ENCODE peak calls at places on chromosomes 3 and 15, in seven cellular contexts. B is cardiac muscle cell; U is right cardiac atrium; T is mesenchymal stem cell; W is CD8-positive, alpha-beta memory T cell; G is breast epithelium; M is heart left ventricle. I is an unnamed sample.

GRCh38 chr15:34490421-34491193 is 53.0 kb upstream of the GOLGA8A start:
- DNase-seq in M (no peak), T (peak; percentile 8), W (no peak), G (no peak), B (no peak), U (peak; percentile 42), I (no peak)

GRCh38 chr3:168847293-168847883 is 751.7 kb upstream of the GOLIM4 start:
- DNase-seq in B (peak; percentile 52), U (no peak), W (no peak), T (peak; percentile 47), M (no peak), G (no peak), I (peak; percentile 83)

GRCh38 chr3:170835346-170835745 is 34.6 kb downstream of the RPL22L1 start:
- DNase-seq in T (peak; percentile 21), G (no peak), M (no peak), W (no peak), B (no peak), U (no peak), I (no peak)

GRCh38 chr15:72902245-72902928 is 118.8 kb upstream of the ADPGK start:
- DNase-seq in U (peak; percentile 92), G (peak; percentile 20), B (peak; percentile 92), W (no peak), T (peak; percentile 92), M (peak; percentile 86), I (peak; percentile 1)

GRCh38 chr3:160200328-160200727 is 24.9 kb upstream of the C3orf80 start:
- DNase-seq in M (no peak), T (no peak), G (no peak), B (peak; percentile 50), U (no peak), W (no peak), I (no peak)

GRCh38 chr3:15331606-15332404 is 581 bp downstream of the SH3BP5 start:
- DNase-seq in B (no peak), W (peak; percentile 40), U (peak; percentile 77), T (peak; percentile 42), M (peak; percentile 72), G (no peak), I (peak; percentile 63)

GRCh38 chr15:90813796-90814192 is 54.6 kb upstream of the FURIN start:
- DNase-seq in B (no peak), T (no peak), G (no peak), M (no peak), U (no peak), W (no peak), I (no peak)

GRCh38 chr15:60721706-60722105 is 242.8 kb upstream of the ICE2 start:
- DNase-seq in B (peak; percentile 8), G (no peak), M (no peak), T (peak; percentile 91), U (no peak), W (no peak), I (peak; percentile 77)

GRCh38 chr15:58426501-58426900 is 5.3 kb upstream of the LIPC start:
- DNase-seq in T (no peak), U (no peak), G (no peak), W (no peak), M (no peak), B (no peak), I (no peak)

GRCh38 chr3:53161820-53162671 is 1.0 kb downstream of the PRKCD start:
- DNase-seq in U (peak; percentile 79), M (no peak), W (peak; percentile 36), B (peak; percentile 18), T (peak; percentile 59), G (no peak), I (peak; percentile 65)

GRCh38 chr15:74376825-74377581 is 9.6 kb upstream of the CYP11A1 start:
- DNase-seq in B (no peak), T (no peak), G (no peak), W (no peak), U (no peak), M (peak; percentile 66), I (no peak)

GRCh38 chr3:61809879-61810278 is 248.5 kb downstream of the PTPRG start:
- DNase-seq in B (peak; percentile 59), T (no peak), W (no peak), U (peak; percentile 74), M (no peak), G (no peak), I (no peak)
- H3K4me1 ChIP-seq in B (peaks cover 70% of the 10 kb centered on the region), T (no peaks in the 10 kb centered on the region), W (no peaks in the 10 kb centered on the region), U (peaks cover 14% of the 10 kb centered on the region), M (peaks cover 88% of the 10 kb centered on the region), G (no peaks in the 10 kb centered on the region), I (peaks cover 95% of the 10 kb centered on the region)

GRCh38 chr3:50268703-50269451 is at the start of gene SEMA3B:
- DNase-seq in G (peak; percentile 67), T (no peak), B (no peak), W (no peak), U (peak; percentile 87), M (no peak), I (peak; percentile 76)

GRCh38 chr3:50269460-50269859 is 513 bp downstream of the SEMA3B start:
- DNase-seq in M (no peak), T (no peak), G (no peak), U (no peak), W (no peak), B (no peak), I (no peak)

GRCh38 chr3:50270841-50271240 is 1.9 kb downstream of the SEMA3B start:
- DNase-seq in W (no peak), B (no peak), U (no peak), T (no peak), M (no peak), G (no peak), I (no peak)

GRCh38 chr3:50270422-50270831 is 1.5 kb downstream of the SEMA3B start:
- DNase-seq in T (no peak), B (no peak), W (no peak), M (no peak), G (no peak), U (no peak), I (no peak)

DNA sequence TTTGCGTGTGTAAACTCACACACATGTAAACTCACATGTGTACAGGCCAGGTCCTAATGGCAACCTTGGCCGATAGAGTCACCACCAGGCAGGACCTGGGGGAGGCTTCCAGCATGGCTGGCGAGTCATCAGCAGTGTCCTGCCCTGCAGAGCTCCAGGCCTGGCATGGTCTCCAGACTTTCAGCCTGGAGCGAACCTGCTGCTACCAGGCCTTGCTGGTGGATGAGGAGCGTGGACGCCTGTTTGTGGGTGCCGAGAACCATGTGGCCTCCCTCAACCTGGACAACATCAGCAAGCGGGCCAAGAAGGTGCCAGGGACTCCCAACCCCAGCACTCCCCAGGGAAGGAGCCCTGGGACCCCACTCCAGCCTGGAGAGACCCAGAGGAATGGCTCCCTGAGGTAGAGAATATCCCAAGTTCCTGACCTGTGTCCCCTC is 1.0 kb downstream of the SEMA3B start:
- DNase-seq in G (no peak), M (no peak), U (no peak), W (no peak), T (peak; percentile 42), B (no peak), I (no peak)
- H3K4me1 ChIP-seq in G (peaks cover 17% of the 10 kb centered on the region), M (peaks cover 49% of the 10 kb centered on the region), U (peaks cover 10% of the 10 kb centered on the region), W (peaks cover 18% of the 10 kb centered on the region), T (peaks cover 73% of the 10 kb centered on the region), B (peaks cover 29% of the 10 kb centered on the region), I (peaks cover 35% of the 10 kb centered on the region)

GRCh38 chr3:178082508-178082907 is 453.7 kb upstream of the KCNMB2 start:
- DNase-seq in B (no peak), T (no peak), W (no peak), M (no peak), U (no peak), G (no peak), I (no peak)
- H3K4me1 ChIP-seq in B (peaks cover 19% of the 10 kb centered on the region), T (peaks cover 6% of the 10 kb centered on the region), W (peaks cover 31% of the 10 kb centered on the region), M (peaks cover 53% of the 10 kb centered on the region), U (peaks cover 8% of the 10 kb centered on the region), G (no peaks in the 10 kb centered on the region), I (peaks cover 28% of the 10 kb centered on the region)

DNA sequence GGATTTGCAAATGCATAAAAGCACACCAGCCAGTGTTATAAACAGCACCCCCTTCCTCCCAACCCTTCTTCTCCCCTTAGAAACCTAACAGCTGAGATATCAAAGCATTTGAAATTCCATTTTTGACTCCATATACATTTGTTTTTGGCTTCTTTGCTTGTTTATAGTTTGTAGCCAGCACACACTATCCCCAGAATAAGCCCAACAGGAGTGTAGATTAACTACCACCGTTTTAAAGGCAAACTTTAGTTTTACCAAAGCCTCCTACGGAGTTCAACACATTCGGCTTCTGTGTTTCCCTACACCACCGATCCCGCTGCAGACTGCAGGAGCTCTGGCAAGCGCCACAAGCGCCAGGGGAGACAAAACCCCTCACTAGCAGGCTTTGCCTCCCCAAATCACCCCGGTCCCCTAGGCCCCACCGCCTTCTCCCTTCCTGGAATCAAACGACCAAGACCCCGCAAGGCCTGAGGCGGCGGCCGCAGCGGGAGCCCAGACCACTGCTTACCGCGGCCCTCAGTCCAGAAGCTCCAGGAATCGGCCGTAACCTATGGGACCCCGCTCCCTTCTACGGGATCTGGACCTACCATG is 391 bp downstream of the COPB2 start:
- DNase-seq in U (no peak), T (peak; percentile 28), G (no peak), M (no peak), W (no peak), B (peak; percentile 14), I (peak; percentile 22)
- H3K4me1 ChIP-seq in U (peaks cover 10% of the 10 kb centered on the region), T (peaks cover 9% of the 10 kb centered on the region), G (no peaks in the 10 kb centered on the region), M (peaks cover 49% of the 10 kb centered on the region), W (peaks cover 23% of the 10 kb centered on the region), B (peaks cover 28% of the 10 kb centered on the region), I (peaks cover 43% of the 10 kb centered on the region)

DNA sequence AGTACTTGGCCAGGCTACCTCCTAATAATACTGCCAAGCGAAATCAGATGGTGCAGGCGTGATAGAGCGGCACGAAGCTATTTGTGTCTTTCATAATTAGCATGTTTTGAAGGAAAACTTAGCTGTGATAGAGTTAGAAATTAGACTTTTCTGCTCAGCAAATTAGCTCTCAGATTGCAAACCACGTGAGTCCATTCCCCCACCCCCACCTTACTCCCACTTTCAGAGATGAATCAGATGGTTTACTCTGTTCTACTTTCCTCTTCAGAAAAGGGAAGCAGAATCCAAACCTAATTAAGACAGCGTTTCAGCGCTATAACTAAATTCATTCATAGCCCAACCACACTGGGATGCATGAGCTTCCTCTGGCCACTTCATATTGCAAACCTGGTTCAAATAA is 214.6 kb downstream of the SLCO3A1 start:
- DNase-seq in B (no peak), M (no peak), T (no peak), U (no peak), G (no peak), W (no peak), I (no peak)
- H3K4me1 ChIP-seq in B (no peaks in the 10 kb centered on the region), M (peaks cover 41% of the 10 kb centered on the region), T (peaks cover 5% of the 10 kb centered on the region), U (peaks cover 11% of the 10 kb centered on the region), G (no peaks in the 10 kb centered on the region), W (peaks cover 12% of the 10 kb centered on the region), I (peaks cover 12% of the 10 kb centered on the region)